ENCODE peak calls at places on chromosomes 4 and X, in four cellular contexts. B is colonic mucosa, T is RWPE2, Z is pancreas. M is an unnamed sample.

GRCh38 chr4:15436515-15436914 is 8.7 kb downstream of the C1QTNF7 start:
- DNase-seq in B (no peak), T (no peak), Z (no peak), M (no peak)

GRCh38 chr4:19216495-19216894 is 1035.2 kb upstream of the SLIT2 start:
- DNase-seq in B (no peak), T (no peak), Z (no peak), M (no peak)

GRCh38 chrX:2928127-2928582 is 984 bp downstream of the ARSD start:
- DNase-seq in B (peak; percentile 69), T (no peak), Z (peak; percentile 21), M (no peak)

GRCh38 chrX:56978172-56978571 is 17.2 kb downstream of the SPIN3 start:
- DNase-seq in B (peak; percentile 45), T (no peak), Z (no peak), M (peak; percentile 67)

GRCh38 chr4:2787230-2788100 is 5.4 kb upstream of the SH3BP2 start:
- DNase-seq in B (peak; percentile 26), T (no peak), Z (no peak), M (no peak)

GRCh38 chr4:385934-386707 is 48.5 kb downstream of the ZNF141 start:
- DNase-seq in B (no peak), T (no peak), Z (no peak), M (no peak)

GRCh38 chr4:37477126-37477525 is 209.1 kb downstream of the RELL1 start:
- DNase-seq in B (no peak), T (no peak), Z (no peak), M (no peak)

GRCh38 chr4:32334759-32335158 is 1614.6 kb downstream of the PCDH7 start:
- DNase-seq in B (no peak), T (no peak), Z (no peak), M (no peak)

GRCh38 chr4:16995451-16995850 is 97.0 kb upstream of the LDB2 start:
- DNase-seq in B (no peak), T (no peak), Z (no peak), M (no peak)

GRCh38 chrX:110250847-110251246 is 67.0 kb downstream of the AMMECR1 start:
- DNase-seq in B (no peak), T (no peak), Z (no peak), M (no peak)

GRCh38 chr4:52376107-52376704 is 282.9 kb downstream of the USP46 start:
- DNase-seq in B (peak; percentile 24), T (no peak), Z (no peak), M (peak; percentile 29)

GRCh38 chr4:1309261-1310010 is 19.7 kb downstream of the MAEA start:
- DNase-seq in B (peak; percentile 79), T (peak; percentile 97), Z (peak; percentile 65), M (no peak)

GRCh38 chr4:82017680-82018079 is 356.1 kb downstream of the HNRNPD start:
- DNase-seq in B (no peak), T (no peak), Z (no peak), M (peak; percentile 23)

GRCh38 chrX:15336023-15336413 is 695 bp upstream of the PIGA start:
- DNase-seq in B (no peak), T (no peak), Z (peak; percentile 8), M (no peak)

GRCh38 chr4:143587703-143588102 is 74.2 kb downstream of the SMARCA5 start:
- DNase-seq in B (no peak), T (no peak), Z (no peak), M (no peak)

GRCh38 chr4:25500626-25501318 is 123.7 kb downstream of the ANAPC4 start:
- DNase-seq in B (no peak), T (no peak), Z (no peak), M (no peak)

GRCh38 chrX:14872355-14872754 is 514 bp downstream of the FANCB start:
- DNase-seq in B (no peak), T (no peak), Z (no peak), M (peak; percentile 7)

GRCh38 chrX:39728025-39728424 is 369.7 kb downstream of the BCOR start:
- DNase-seq in B (no peak), T (no peak), Z (no peak), M (no peak)

DNA sequence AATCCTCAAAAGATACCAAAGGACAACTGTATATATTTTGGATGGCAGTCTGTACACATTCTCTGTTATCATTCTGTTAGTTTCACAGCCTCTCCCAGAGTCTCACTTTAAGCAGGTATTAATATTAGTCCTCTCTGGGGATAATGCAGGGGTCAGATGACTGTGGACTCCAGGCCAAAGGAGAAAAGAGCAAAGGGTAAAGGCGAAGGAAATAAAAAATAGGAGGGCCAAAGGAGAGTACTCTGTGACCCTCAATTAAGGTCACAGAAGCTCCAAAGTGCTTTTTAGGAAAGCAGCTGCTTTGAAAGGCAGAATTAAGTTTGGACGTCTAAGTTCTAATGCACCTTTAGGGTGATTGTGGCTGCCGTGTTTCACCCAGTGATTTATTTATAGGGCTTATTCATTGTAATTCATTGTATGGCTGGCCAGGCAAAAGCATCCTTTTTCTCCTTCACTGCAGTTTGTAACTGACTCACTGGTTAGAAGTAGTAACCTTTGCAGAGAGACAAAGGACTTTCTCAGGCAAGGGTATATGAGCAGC is 7.8 kb downstream of the MSMO1 start:
- DNase-seq in B (no peak), T (no peak), Z (no peak), M (no peak)
- H3K36me3 ChIP-seq in B (peaks cover 6% of the 10 kb centered on the region), T (peaks cover 100% of the 10 kb centered on the region), Z (peaks cover 10% of the 10 kb centered on the region), M (peaks cover 98% of the 10 kb centered on the region)

DNA sequence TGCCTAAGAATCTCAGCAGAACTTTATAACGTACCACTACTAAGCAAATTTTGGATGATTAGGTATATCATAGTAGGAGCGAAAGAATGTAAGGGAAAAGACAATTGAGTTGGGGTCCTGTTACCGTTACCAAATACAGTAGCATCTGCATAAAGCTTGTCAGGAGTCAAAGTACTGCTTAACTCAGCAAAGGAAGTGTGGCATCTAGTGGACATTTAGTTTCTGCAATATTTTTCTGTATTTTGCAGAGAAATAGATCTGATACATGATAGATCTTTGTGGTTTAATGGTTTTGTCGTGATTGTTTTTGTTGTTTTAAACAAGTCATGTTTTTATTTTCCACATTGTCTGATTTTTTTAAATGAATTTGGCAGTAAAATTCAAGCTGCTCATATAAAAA is 81.0 kb upstream of the SMARCAD1 start:
- DNase-seq in B (no peak), T (no peak), Z (no peak), M (no peak)
- TF ChIP-seq CTCF in B (peak; percentile 16), T (peak; percentile 11), Z (no peak), M (peak; percentile 29)

GRCh38 chr4:29390921-29391320 is 1329.2 kb upstream of the PCDH7 start:
- DNase-seq in B (no peak), T (no peak), Z (no peak), M (no peak)
- H3K9me3 ChIP-seq in B (no peaks in the 10 kb centered on the region), T (no peaks in the 10 kb centered on the region), Z (no peaks in the 10 kb centered on the region), M (peaks cover 8% of the 10 kb centered on the region)

DNA sequence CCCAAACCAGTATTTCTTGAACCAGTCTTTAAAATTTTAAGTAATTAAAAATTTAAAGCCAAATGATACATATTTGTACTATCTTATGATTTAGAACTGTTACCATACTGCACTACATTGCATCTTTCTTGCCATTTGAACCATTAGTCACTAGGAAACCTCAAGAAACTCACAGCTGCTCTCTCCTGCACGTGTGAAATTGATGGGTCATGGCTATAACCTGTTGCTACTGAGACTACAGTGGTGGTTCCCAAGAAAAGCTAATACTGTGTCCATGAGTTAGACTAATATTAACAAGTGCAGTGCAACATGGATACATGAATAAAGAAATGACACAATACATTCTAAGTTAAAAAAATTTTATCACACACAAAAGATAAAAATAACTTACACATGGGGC is 88.4 kb downstream of the PDE5A start:
- DNase-seq in B (no peak), T (no peak), Z (no peak), M (no peak)
- H3K36me3 ChIP-seq in B (no peaks in the 10 kb centered on the region), T (no peaks in the 10 kb centered on the region), Z (peaks cover 15% of the 10 kb centered on the region), M (peaks cover 4% of the 10 kb centered on the region)

DNA sequence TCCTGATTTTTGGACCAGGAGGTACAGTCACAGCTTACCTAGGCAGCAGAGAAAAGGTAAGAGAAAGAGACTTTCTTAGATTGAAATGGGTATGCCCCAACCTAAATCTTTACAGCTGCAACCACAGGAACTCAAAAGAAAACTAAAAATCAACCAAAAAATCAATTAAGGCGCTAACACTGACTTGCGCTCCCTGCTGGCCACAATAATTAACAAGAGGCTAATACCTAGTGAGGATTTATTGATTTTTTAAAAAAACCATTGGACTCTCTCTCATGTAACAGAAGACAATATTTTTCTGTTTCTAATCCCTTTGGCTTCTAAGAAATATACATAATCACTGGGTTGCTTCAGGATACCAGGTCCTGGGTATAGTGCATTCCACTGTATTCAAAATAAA is 153.9 kb upstream of the TENM3 start:
- DNase-seq in B (no peak), T (no peak), Z (peak; percentile 11), M (no peak)
- TF ChIP-seq CTCF in B (no peak), T (peak; percentile 35), Z (no peak), M (no peak)

GRCh38 chr4:66275381-66276060 is 605.2 kb upstream of the EPHA5 start:
- DNase-seq in B (no peak), T (no peak), Z (no peak), M (no peak)
- H3K9me3 ChIP-seq in B (peaks cover 4% of the 10 kb centered on the region), T (no peaks in the 10 kb centered on the region), Z (no peaks in the 10 kb centered on the region), M (no peaks in the 10 kb centered on the region)

DNA sequence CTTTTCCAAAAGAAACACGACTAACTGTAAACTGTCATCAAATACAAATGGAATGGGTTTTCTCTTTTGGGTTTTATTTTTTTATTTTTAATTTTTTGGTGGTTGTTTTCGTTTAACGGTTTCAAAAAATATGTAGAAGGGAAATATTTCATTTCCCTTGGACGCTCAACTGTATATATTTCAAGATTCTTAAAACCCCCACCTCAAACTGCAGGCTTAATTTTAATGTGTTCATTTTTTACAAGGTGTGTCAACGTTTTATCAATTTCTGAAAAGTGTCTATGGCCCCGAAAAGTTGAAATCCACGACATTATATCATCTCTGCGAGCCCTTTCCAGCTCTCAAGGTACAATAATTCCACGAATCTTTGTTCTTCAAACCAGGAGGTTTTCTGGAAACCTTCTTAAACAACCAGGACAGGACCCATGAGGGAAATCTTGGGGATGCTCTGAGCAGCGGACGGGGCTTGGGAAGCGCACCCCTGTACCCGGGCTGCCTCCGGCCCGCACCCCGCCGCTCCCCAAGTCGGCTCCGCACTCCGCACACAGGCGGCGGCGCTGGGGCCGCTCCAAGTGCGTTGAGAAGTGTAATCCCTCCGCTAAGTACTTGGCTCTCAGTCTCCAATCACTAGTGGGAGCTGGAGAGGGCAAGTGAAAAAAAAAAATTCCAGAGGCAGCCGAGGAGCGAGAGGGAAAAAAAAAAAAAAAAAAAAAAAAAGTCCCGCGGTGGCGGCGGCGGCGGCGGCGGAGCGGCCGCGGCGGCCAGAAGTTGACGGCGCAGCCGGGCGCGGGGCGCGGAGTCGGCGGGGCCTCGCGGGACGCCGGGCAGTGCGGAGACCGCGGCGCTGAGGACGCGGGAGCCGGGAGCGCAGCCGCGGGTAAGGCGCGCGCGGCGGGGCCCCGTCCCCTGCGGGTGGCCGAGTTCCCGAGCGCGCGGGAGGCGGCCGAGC is at the start of gene BMPR1B:
- DNase-seq in B (no peak), T (no peak), Z (peak; percentile 11), M (peak; percentile 41)
- H3K36me3 ChIP-seq in B (no peaks in the 10 kb centered on the region), T (no peaks in the 10 kb centered on the region), Z (no peaks in the 10 kb centered on the region), M (no peaks in the 10 kb centered on the region)